ENCODE peak calls at places on chromosomes 16 and 17, in seven cellular contexts. V is psoas muscle, L is suprapubic skin, D is tibial nerve, Z is esophagus squamous epithelium, E is GM13977, J is progenitor cell of endocrine pancreas. B is an unnamed sample.

GRCh38 chr17:17533901-17534441 is 37.8 kb upstream of the RASD1 start:
- DNase-seq in Z (no peak), V (no peak), D (no peak), E (no peak), L (no peak), J (no peak), B (no peak)

GRCh38 chr17:17514361-17514992 is 18.3 kb upstream of the RASD1 start:
- DNase-seq in J (no peak), D (no peak), Z (no peak), V (peak; percentile 51), E (no peak), L (no peak), B (no peak)

GRCh38 chr17:77649717-77650211 is 308.7 kb upstream of the TNRC6C start:
- DNase-seq in Z (no peak), E (peak; percentile 38), L (peak; percentile 19), V (no peak), D (no peak), J (no peak), B (no peak)

GRCh38 chr16:28556914-28557320 is 3.2 kb downstream of the SGF29 start:
- DNase-seq in L (no peak), Z (no peak), V (no peak), J (no peak), D (no peak), E (no peak), B (no peak)

GRCh38 chr17:81094744-81095607 is 60.0 kb downstream of the BAIAP2 start:
- DNase-seq in J (peak; percentile 44), V (peak; percentile 78), E (no peak), D (peak; percentile 82), Z (no peak), L (peak; percentile 95), B (peak; percentile 88)

GRCh38 chr16:4506450-4506849 is 30.3 kb downstream of the HMOX2 start:
- DNase-seq in J (peak; percentile 17), Z (no peak), V (no peak), E (peak; percentile 79), L (no peak), D (peak; percentile 76), B (no peak)

GRCh38 chr17:82595893-82596292 is 52.4 kb downstream of the WDR45B start:
- DNase-seq in J (no peak), D (no peak), E (no peak), Z (no peak), L (no peak), V (no peak), B (no peak)

GRCh38 chr16:81520560-81521135 is 76.0 kb downstream of the CMIP start:
- DNase-seq in V (peak; percentile 28), D (no peak), E (no peak), L (no peak), J (no peak), Z (no peak), B (no peak)

GRCh38 chr17:34306466-34306865 is 12.8 kb upstream of the CCL8 start:
- DNase-seq in D (peak; percentile 29), V (no peak), E (no peak), J (no peak), L (no peak), Z (no peak), B (no peak)

DNA sequence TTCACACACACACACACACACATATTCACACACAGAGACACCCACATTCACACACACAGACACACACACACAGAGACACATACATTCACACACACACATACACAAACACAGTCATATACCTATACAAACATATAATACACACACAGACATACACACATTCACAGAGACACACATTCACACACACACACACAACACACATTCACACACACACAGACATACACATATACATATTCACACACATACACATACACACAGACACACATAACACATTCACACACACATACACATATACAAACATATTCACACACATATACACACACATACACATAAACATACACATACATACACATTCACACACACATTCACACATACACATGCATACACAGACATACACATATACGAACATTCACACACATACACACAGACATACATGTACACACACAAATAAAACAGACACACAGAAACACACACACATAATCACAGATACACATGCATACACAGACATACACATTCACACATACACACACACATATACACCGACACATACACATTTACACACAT is 7.9 kb downstream of the PRCD start:
- DNase-seq in L (no peak), E (no peak), Z (no peak), D (no peak), V (no peak), J (no peak), B (no peak)
- TF ChIP-seq CTCF in L (no peak), E (no peak), Z (no peak), D (no peak), V (no peak), J (no peak), B (no peak)

GRCh38 chr16:24041834-24042631 is 206.2 kb downstream of the PRKCB start:
- DNase-seq in L (no peak), Z (no peak), E (peak; percentile 81), V (no peak), J (peak; percentile 63), D (peak; percentile 47), B (peak; percentile 47)

GRCh38 chr16:24049113-24049512 is 207.0 kb upstream of the CACNG3 start:
- DNase-seq in E (no peak), Z (no peak), L (no peak), D (no peak), J (no peak), V (no peak), B (no peak)

GRCh38 chr16:24046442-24046841 is 209.7 kb upstream of the CACNG3 start:
- DNase-seq in L (no peak), E (no peak), J (no peak), V (no peak), D (no peak), Z (no peak), B (no peak)

GRCh38 chr16:24044467-24044866 is 208.7 kb downstream of the PRKCB start:
- DNase-seq in E (no peak), V (no peak), Z (no peak), J (no peak), L (no peak), D (no peak), B (no peak)

GRCh38 chr16:24045641-24046040 is 209.9 kb downstream of the PRKCB start:
- DNase-seq in L (no peak), V (no peak), J (peak; percentile 32), E (no peak), D (no peak), Z (no peak), B (no peak)
- TF ChIP-seq CTCF in L (no peak), V (no peak), J (peak; percentile 79), E (no peak), D (no peak), Z (no peak), B (no peak)

GRCh38 chr16:10597184-10597583 is 16.8 kb upstream of the EMP2 start:
- DNase-seq in J (no peak), E (peak; percentile 61), D (no peak), Z (no peak), L (no peak), V (no peak), B (no peak)

GRCh38 chr16:10592611-10593010 is 12.2 kb upstream of the EMP2 start:
- DNase-seq in E (no peak), Z (no peak), V (no peak), J (no peak), D (no peak), L (no peak), B (no peak)

GRCh38 chr16:10598157-10598556 is 17.8 kb upstream of the EMP2 start:
- DNase-seq in Z (no peak), V (peak; percentile 63), L (no peak), E (no peak), D (no peak), J (no peak), B (no peak)

GRCh38 chr16:10590342-10590741 is 9.9 kb upstream of the EMP2 start:
- DNase-seq in J (no peak), L (no peak), D (no peak), V (no peak), E (no peak), Z (no peak), B (no peak)

GRCh38 chr16:10594312-10594950 is 14.0 kb upstream of the EMP2 start:
- DNase-seq in V (no peak), L (peak; percentile 85), Z (no peak), D (no peak), J (no peak), E (no peak), B (no peak)
- TF ChIP-seq CTCF in V (no peak), L (no peak), Z (peak; percentile 43), D (no peak), J (no peak), E (no peak), B (no peak)

GRCh38 chr17:49995055-49995738 is at the start of gene DLX3:
- DNase-seq in J (peak; percentile 65), Z (no peak), L (no peak), D (peak; percentile 20), V (peak; percentile 72), E (no peak), B (peak; percentile 34)

GRCh38 chr17:49996121-49996494 is 1.1 kb upstream of the DLX3 start:
- DNase-seq in E (no peak), D (no peak), Z (no peak), V (no peak), J (no peak), L (no peak), B (no peak)

GRCh38 chr17:49992933-49993422 is 2.0 kb downstream of the DLX3 start:
- DNase-seq in E (no peak), L (no peak), V (no peak), J (no peak), Z (no peak), D (no peak), B (no peak)

GRCh38 chr17:49993423-49994037 is 1.5 kb downstream of the DLX3 start:
- DNase-seq in D (no peak), E (no peak), V (no peak), L (no peak), J (peak; percentile 37), Z (no peak), B (no peak)

DNA sequence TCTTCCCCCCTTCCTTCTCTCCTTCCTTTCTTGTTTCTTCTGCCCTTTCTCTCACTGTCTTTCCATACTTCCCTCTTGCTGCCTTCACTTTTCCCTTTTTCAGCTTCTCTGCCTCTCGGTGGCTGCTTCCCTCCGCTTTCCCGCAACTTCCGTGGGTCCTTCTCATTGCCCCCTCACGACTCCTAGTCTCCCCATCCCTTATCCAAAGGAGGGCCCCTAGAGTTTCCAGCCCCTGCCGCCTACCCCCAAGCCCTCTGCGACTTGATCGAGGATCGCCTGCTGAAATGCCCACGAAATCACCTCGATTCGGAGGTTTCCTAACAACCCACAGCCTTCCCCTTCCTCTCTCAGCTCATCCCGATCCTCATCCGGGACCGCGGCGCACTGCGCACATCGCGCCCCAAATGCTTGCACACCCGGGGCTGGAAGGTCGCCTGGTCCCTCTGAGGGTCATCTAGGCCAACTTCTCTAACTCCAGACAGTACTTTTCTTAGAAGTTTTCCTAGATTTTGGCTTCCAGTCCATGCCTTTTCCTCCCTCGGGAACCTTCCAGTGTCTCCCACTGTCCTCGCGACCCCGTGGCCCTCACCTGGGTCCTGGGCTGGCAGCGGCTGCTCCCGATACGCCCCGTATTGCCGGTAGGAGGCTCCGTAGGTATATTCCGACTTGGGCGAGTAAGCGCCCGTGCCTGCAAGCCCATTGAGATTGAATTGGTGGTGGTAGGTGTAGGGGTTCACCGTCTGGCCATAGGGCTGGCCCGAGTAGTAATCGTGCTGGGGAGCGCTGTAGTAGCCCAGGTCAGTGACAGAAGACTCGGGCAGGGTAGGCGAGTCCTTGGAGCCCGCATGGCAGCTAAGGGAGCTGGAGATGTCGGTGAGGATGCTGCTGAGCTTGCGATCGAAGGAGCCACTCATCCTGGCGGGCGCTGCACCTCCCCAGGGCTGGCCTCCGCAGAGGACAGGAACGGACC is 654 bp downstream of the DLX3 start:
- DNase-seq in L (no peak), V (no peak), J (no peak), E (no peak), Z (no peak), D (no peak), B (no peak)
- TF ChIP-seq CTCF in L (no peak), V (no peak), J (no peak), E (no peak), Z (no peak), D (no peak), B (no peak)

B was measured in omental fat pad.